ENCODE peak calls at places on chromosomes 4 and X, in eight cellular contexts. One of them, this sample, is unnamed.

GRCh38 chrX:8647176-8647575 is 84.8 kb downstream of the ANOS1 start:
- DNase-seq in prostate gland: no peak
- DNase-seq in SK-N-SH: no peak
- DNase-seq in H1: no peak
- DNase-seq in sigmoid colon: no peak
- DNase-seq in suprapubic skin: no peak
- DNase-seq in HCT116: no peak
- DNase-seq in transverse colon: no peak
- DNase-seq in this sample: no peak

GRCh38 chr4:48670587-48670986 is 109.5 kb downstream of the FRYL start:
- DNase-seq in prostate gland: no peak
- DNase-seq in suprapubic skin: no peak
- DNase-seq in SK-N-SH: no peak
- DNase-seq in H1: no peak
- DNase-seq in sigmoid colon: no peak
- DNase-seq in HCT116: no peak
- DNase-seq in transverse colon: no peak
- DNase-seq in this sample: no peak

GRCh38 chr4:42573249-42573648 is 83.7 kb downstream of the ATP8A1 start:
- DNase-seq in transverse colon: no peak
- DNase-seq in HCT116: no peak
- DNase-seq in sigmoid colon: no peak
- DNase-seq in SK-N-SH: no peak
- DNase-seq in H1: no peak
- DNase-seq in prostate gland: no peak
- DNase-seq in suprapubic skin: no peak
- DNase-seq in this sample: no peak

GRCh38 chr4:182929296-182929695 is 12.1 kb upstream of the DCTD start:
- DNase-seq in SK-N-SH: no peak
- DNase-seq in sigmoid colon: no peak
- DNase-seq in prostate gland: no peak
- DNase-seq in HCT116: no peak
- DNase-seq in suprapubic skin: no peak
- DNase-seq in H1: no peak
- DNase-seq in transverse colon: no peak
- DNase-seq in this sample: no peak

GRCh38 chrX:40877869-40878268 is 142.5 kb upstream of the MED14 start:
- DNase-seq in prostate gland: no peak
- DNase-seq in HCT116: peak; percentile 3
- DNase-seq in transverse colon: no peak
- DNase-seq in sigmoid colon: no peak
- DNase-seq in SK-N-SH: peak; percentile 19
- DNase-seq in suprapubic skin: no peak
- DNase-seq in H1: no peak
- DNase-seq in this sample: no peak

GRCh38 chrX:19448077-19448476 is 67.2 kb downstream of the MAP3K15 start:
- DNase-seq in transverse colon: no peak
- DNase-seq in SK-N-SH: no peak
- DNase-seq in HCT116: no peak
- DNase-seq in prostate gland: no peak
- DNase-seq in sigmoid colon: no peak
- DNase-seq in suprapubic skin: no peak
- DNase-seq in H1: no peak
- DNase-seq in this sample: no peak

GRCh38 chr4:42612898-42613297 is 44.0 kb downstream of the ATP8A1 start:
- DNase-seq in transverse colon: no peak
- DNase-seq in prostate gland: no peak
- DNase-seq in HCT116: no peak
- DNase-seq in sigmoid colon: no peak
- DNase-seq in suprapubic skin: no peak
- DNase-seq in H1: no peak
- DNase-seq in SK-N-SH: peak; percentile 12
- DNase-seq in this sample: no peak

GRCh38 chrX:40808203-40808602 is 72.9 kb upstream of the MED14 start:
- DNase-seq in sigmoid colon: no peak
- DNase-seq in transverse colon: no peak
- DNase-seq in H1: no peak
- DNase-seq in prostate gland: no peak
- DNase-seq in suprapubic skin: no peak
- DNase-seq in HCT116: no peak
- DNase-seq in SK-N-SH: no peak
- DNase-seq in this sample: no peak

GRCh38 chr4:83386931-83387897 is 52.6 kb upstream of the HPSE start:
- DNase-seq in H1: no peak
- DNase-seq in transverse colon: no peak
- DNase-seq in prostate gland: no peak
- DNase-seq in sigmoid colon: no peak
- DNase-seq in HCT116: no peak
- DNase-seq in SK-N-SH: no peak
- DNase-seq in suprapubic skin: no peak
- DNase-seq in this sample: no peak

GRCh38 chrX:8305336-8305735 is 134.3 kb upstream of the VCX2 start:
- DNase-seq in prostate gland: no peak
- DNase-seq in transverse colon: no peak
- DNase-seq in suprapubic skin: no peak
- DNase-seq in HCT116: no peak
- DNase-seq in SK-N-SH: no peak
- DNase-seq in H1: no peak
- DNase-seq in sigmoid colon: no peak
- DNase-seq in this sample: no peak

GRCh38 chrX:2635366-2635765 is 55.7 kb upstream of the CD99 start:
- DNase-seq in SK-N-SH: no peak
- DNase-seq in sigmoid colon: no peak
- DNase-seq in prostate gland: no peak
- DNase-seq in HCT116: no peak
- DNase-seq in suprapubic skin: no peak
- DNase-seq in H1: no peak
- DNase-seq in transverse colon: no peak
- DNase-seq in this sample: no peak

DNA sequence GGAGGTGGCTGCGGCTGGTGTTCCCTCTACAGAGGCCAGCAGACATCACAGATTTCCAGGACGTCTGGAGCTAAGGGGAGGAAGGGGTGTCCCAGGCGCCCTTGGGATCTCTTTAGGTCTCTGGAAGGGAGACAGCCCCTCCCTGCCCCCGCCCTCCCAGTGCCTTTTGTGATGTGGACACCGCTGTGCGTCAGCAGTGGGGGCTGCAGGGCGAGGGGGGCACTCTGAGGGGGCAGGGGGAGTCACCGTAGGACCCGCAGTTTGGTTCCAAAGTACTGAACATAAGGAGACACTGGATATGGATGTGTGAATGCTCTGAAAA is 25.6 kb upstream of the MXD4 start:
- DNase-seq in HCT116: no peak
- DNase-seq in suprapubic skin: peak; percentile 50
- DNase-seq in SK-N-SH: no peak
- DNase-seq in prostate gland: no peak
- DNase-seq in transverse colon: no peak
- DNase-seq in sigmoid colon: peak; percentile 46
- DNase-seq in H1: no peak
- DNase-seq in this sample: no peak
- H3K4me1 ChIP-seq in HCT116: no peaks in the 10 kb centered on the region
- H3K4me1 ChIP-seq in suprapubic skin: peaks cover 4% of the 10 kb centered on the region
- H3K4me1 ChIP-seq in SK-N-SH: peaks cover 44% of the 10 kb centered on the region
- H3K4me1 ChIP-seq in prostate gland: no peaks in the 10 kb centered on the region
- H3K4me1 ChIP-seq in transverse colon: no peaks in the 10 kb centered on the region
- H3K4me1 ChIP-seq in sigmoid colon: no peaks in the 10 kb centered on the region
- H3K4me1 ChIP-seq in H1: no peaks in the 10 kb centered on the region
- H3K4me1 ChIP-seq in this sample: no peaks in the 10 kb centered on the region

DNA sequence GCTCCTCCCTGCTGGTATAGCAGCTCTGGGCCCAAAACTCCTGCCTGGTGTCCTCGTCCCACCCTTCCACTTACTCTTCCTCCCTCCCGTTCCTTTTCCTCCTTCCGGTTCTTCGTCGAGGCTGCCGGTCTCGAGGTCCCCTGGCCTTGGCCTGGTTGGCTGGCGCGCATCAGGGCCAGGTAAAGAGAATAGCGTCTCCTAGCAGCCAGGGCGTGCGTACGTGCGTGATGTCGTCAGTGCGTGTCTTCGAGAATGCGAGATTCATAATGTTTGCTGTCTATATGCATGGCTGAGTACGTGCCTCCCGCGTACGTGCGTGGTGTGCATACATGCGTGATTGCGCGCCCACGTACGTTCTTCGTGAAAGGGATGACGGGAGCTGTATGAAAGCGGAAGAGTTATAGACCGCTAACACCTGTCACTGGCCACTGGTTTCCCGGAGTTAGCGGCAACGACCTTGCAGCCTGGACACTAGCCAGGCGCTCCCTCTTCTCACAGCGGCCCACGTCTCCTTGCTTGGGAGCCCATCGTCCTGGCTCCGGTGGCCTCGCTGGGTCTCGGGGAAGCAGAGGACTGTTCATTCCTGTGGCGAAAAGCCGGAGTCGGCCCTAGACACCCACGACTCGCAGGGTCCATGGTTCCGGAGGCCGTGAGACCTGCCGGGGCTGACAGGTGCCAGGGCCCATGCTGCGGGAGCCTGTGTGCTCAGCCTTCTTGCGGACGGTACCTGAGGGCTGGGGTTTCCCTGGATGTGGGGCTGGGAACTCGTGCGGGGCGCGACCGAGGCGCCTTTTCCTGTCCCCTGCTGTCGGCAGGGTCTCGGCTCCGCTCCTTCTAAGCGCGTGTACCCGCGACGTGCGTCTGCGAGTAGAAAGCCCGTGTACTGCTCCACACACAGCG is at the start of gene EOLA1:
- DNase-seq in transverse colon: peak; percentile 91
- DNase-seq in sigmoid colon: peak; percentile 94
- DNase-seq in suprapubic skin: peak; percentile 93
- DNase-seq in prostate gland: peak; percentile 78
- DNase-seq in H1: peak; percentile 46
- DNase-seq in SK-N-SH: peak; percentile 22
- DNase-seq in HCT116: peak; percentile 90
- DNase-seq in this sample: peak; percentile 76
- TF ChIP-seq POLR2AphosphoS5 in transverse colon: peak; percentile 87
- TF ChIP-seq POLR2AphosphoS5 in sigmoid colon: peak; percentile 81
- TF ChIP-seq POLR2AphosphoS5 in suprapubic skin: peak; percentile 45
- TF ChIP-seq POLR2AphosphoS5 in prostate gland: peak; percentile 81
- TF ChIP-seq POLR2AphosphoS5 in H1: no peak
- TF ChIP-seq POLR2AphosphoS5 in SK-N-SH: peak; percentile 17
- TF ChIP-seq POLR2AphosphoS5 in HCT116: peak; percentile 48
- TF ChIP-seq POLR2AphosphoS5 in this sample: peak; percentile 78

GRCh38 chr4:158812133-158812532 is 43.3 kb downstream of the FNIP2 start:
- DNase-seq in SK-N-SH: no peak
- DNase-seq in H1: no peak
- DNase-seq in suprapubic skin: no peak
- DNase-seq in prostate gland: no peak
- DNase-seq in sigmoid colon: no peak
- DNase-seq in HCT116: no peak
- DNase-seq in transverse colon: no peak
- DNase-seq in this sample: no peak

GRCh38 chr4:158811704-158812103 is 42.9 kb downstream of the FNIP2 start:
- DNase-seq in sigmoid colon: no peak
- DNase-seq in transverse colon: peak; percentile 53
- DNase-seq in H1: no peak
- DNase-seq in prostate gland: no peak
- DNase-seq in HCT116: no peak
- DNase-seq in suprapubic skin: no peak
- DNase-seq in SK-N-SH: no peak
- DNase-seq in this sample: no peak

GRCh38 chr4:158809611-158810486 is 41.0 kb downstream of the FNIP2 start:
- DNase-seq in H1: no peak
- DNase-seq in HCT116: peak; percentile 6
- DNase-seq in prostate gland: peak; percentile 58
- DNase-seq in suprapubic skin: no peak
- DNase-seq in sigmoid colon: no peak
- DNase-seq in SK-N-SH: no peak
- DNase-seq in transverse colon: peak; percentile 43
- DNase-seq in this sample: no peak

GRCh38 chr4:158811216-158811540 is 42.4 kb downstream of the FNIP2 start:
- DNase-seq in H1: no peak
- DNase-seq in prostate gland: no peak
- DNase-seq in sigmoid colon: no peak
- DNase-seq in suprapubic skin: no peak
- DNase-seq in SK-N-SH: no peak
- DNase-seq in transverse colon: no peak
- DNase-seq in HCT116: no peak
- DNase-seq in this sample: no peak

DNA sequence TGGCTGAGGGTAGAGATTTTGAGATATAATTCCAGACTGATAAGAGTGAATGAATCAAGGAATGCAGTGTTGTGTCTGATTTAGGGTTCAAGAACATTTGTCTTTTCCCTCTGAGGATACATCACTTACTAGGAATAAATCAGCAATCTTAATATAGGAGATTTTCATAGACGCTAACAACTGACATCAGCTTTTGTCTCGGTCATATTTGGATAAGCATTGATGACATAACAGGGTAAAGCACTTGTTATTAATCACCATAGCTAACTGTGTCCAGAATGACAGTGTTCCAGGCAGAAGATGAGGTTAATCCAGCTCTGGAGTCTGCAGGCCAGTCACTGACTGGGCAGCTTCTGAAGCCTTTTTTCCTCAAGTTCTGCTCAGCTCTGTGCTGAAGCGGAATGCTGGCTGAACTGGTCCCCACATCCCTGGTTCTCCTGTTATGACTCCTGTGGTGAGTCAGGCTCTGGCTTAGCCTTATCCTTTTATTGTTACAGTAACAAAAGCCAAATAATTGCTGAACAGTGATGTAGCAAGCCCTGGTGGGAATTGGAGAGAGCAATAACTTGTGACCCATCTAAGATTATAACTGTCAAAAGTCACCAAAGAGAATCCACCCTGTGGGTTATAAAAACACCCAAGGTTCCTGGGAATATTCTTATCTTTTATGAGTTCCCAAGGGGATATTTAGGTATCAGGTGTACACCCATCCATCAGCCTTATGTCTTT is 41.8 kb downstream of the FNIP2 start:
- DNase-seq in prostate gland: peak; percentile 68
- DNase-seq in sigmoid colon: peak; percentile 92
- DNase-seq in SK-N-SH: no peak
- DNase-seq in suprapubic skin: peak; percentile 83
- DNase-seq in transverse colon: peak; percentile 76
- DNase-seq in H1: no peak
- DNase-seq in HCT116: peak; percentile 8
- DNase-seq in this sample: peak; percentile 53
- H3K4me1 ChIP-seq in prostate gland: peaks cover 10% of the 10 kb centered on the region
- H3K4me1 ChIP-seq in sigmoid colon: peaks cover 81% of the 10 kb centered on the region
- H3K4me1 ChIP-seq in SK-N-SH: peaks cover 17% of the 10 kb centered on the region
- H3K4me1 ChIP-seq in suprapubic skin: peaks cover 64% of the 10 kb centered on the region
- H3K4me1 ChIP-seq in transverse colon: peaks cover 94% of the 10 kb centered on the region
- H3K4me1 ChIP-seq in H1: peaks cover under 1% of the 10 kb centered on the region
- H3K4me1 ChIP-seq in HCT116: peaks cover 15% of the 10 kb centered on the region
- H3K4me1 ChIP-seq in this sample: no peaks in the 10 kb centered on the region

DNA sequence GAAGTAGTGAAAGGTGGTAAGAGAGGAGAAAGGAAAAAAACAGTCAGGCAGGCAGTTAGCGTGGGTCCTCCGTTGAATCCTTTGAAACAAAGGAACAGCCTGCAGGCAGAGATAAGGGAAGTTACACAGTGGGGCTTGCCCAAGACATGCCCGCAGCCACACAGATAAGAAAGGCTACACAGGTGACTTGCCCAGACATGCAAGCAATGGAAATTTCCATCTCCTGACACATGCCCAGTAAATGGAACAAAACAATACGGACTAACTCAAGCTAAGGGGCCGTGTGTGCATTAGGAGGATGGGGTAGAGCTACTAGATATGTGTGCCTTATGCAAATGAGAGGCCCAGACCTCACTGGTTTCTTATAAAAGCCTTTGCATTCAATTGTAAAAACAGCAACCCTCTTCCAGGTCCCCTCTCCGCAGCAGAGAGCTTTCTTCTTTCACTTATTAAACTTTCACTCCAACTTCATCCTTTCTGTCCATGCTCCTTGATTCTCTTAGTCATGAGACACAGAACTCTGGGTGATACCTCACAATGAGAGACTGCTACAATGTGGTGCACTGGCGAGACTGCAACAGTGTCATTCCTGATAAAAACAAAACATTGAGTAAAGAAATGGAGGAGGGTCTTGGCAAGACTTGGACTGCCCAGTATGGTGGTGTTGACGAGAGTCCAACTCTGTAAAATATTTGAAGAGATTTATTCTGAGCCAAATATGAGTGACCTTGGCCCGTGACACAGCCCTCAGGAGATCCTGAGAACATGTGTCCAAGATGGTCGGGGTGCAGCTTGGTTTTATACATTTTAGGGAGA is 997.4 kb upstream of the PRKX start:
- DNase-seq in transverse colon: no peak
- DNase-seq in suprapubic skin: no peak
- DNase-seq in HCT116: no peak
- DNase-seq in SK-N-SH: no peak
- DNase-seq in prostate gland: no peak
- DNase-seq in H1: no peak
- DNase-seq in sigmoid colon: no peak
- DNase-seq in this sample: no peak
- TF ChIP-seq POLR2AphosphoS5 in transverse colon: no peak
- TF ChIP-seq POLR2AphosphoS5 in suprapubic skin: no peak
- TF ChIP-seq POLR2AphosphoS5 in HCT116: no peak
- TF ChIP-seq POLR2AphosphoS5 in SK-N-SH: no peak
- TF ChIP-seq POLR2AphosphoS5 in prostate gland: no peak
- TF ChIP-seq POLR2AphosphoS5 in H1: no peak
- TF ChIP-seq POLR2AphosphoS5 in sigmoid colon: no peak
- TF ChIP-seq POLR2AphosphoS5 in this sample: no peak

This sample was measured in breast epithelium.